ENCODE peak calls at places on chromosomes 1 and 21, in eight cellular contexts. P is psoas muscle; U is stimulated activated CD8-positive, alpha-beta memory T cell treated with anti-CD3 and anti-CD28 coated beads, Interleukin-4, amount 100 ng/mL, for 48 hours; Q is uterus; J is EL; T is GM12865; S is ACHN; X is NCI-H1092 treated with DMSO at 0.1 percent for 48 hours. V is an unnamed sample.
A peak's percentile ranks its signal among the peaks of the same experiment; 100 is the strongest.

GRCh38 chr1:31595836-31596736 is 19.8 kb downstream of the TINAGL1 start:
- DNase-seq in U (peak; percentile 10), P (no peak), J (no peak), T (no peak), S (no peak), Q (no peak), X (no peak), V (peak; percentile 23)

GRCh38 chr1:47693115-47693514 is 255.3 kb downstream of the FOXD2 start:
- DNase-seq in S (no peak), J (no peak), T (no peak), P (no peak), Q (no peak), U (no peak), X (no peak), V (no peak)

GRCh38 chr1:87927391-87928073 is 598.9 kb downstream of the LMO4 start:
- DNase-seq in X (no peak), P (no peak), Q (no peak), U (no peak), J (no peak), S (no peak), T (no peak), V (no peak)

GRCh38 chr1:39391741-39392679 is 99.4 kb upstream of the BMP8A start:
- DNase-seq in J (peak; percentile 92), X (no peak), S (peak; percentile 95), T (peak; percentile 47), U (no peak), P (no peak), Q (peak; percentile 37), V (peak; percentile 57)

GRCh38 chr21:28856588-28857250 is 136.0 kb downstream of the LTN1 start:
- DNase-seq in J (no peak), T (no peak), Q (peak; percentile 20), S (peak; percentile 16), P (no peak), U (no peak), X (no peak), V (no peak)

GRCh38 chr1:156551866-156552265 is 20.5 kb downstream of the IQGAP3 start:
- DNase-seq in S (peak; percentile 73), J (peak; percentile 32), T (no peak), X (no peak), Q (no peak), P (no peak), U (no peak), V (no peak)

GRCh38 chr1:205535096-205535495 is 30.6 kb downstream of the CDK18 start:
- DNase-seq in Q (no peak), T (no peak), S (no peak), U (no peak), P (peak; percentile 1), X (no peak), J (no peak), V (no peak)

GRCh38 chr1:147235822-147236221 is 6.7 kb upstream of the CHD1L start:
- DNase-seq in T (no peak), S (no peak), P (no peak), X (no peak), Q (no peak), J (no peak), U (no peak), V (no peak)

GRCh38 chr1:84907095-84907827 is 14.3 kb upstream of the LPAR3 start:
- DNase-seq in U (no peak), S (peak; percentile 21), X (no peak), J (peak; percentile 80), P (no peak), T (no peak), Q (no peak), V (no peak)

GRCh38 chr1:64967381-64967780 is 1.0 kb upstream of the JAK1 start:
- DNase-seq in T (peak; percentile 23), J (no peak), U (no peak), S (peak; percentile 34), Q (no peak), P (no peak), X (no peak), V (no peak)

GRCh38 chr1:64921761-64922160 is 44.6 kb downstream of the JAK1 start:
- DNase-seq in T (no peak), U (no peak), S (no peak), J (no peak), Q (no peak), P (no peak), X (no peak), V (no peak)

GRCh38 chr1:116286541-116286971 is 86.5 kb upstream of the ATP1A1 start:
- DNase-seq in J (peak; percentile 89), P (no peak), X (no peak), T (peak; percentile 23), Q (no peak), U (no peak), S (no peak), V (peak; percentile 15)

GRCh38 chr1:226633541-226634155 is 85.1 kb downstream of the STUM start:
- DNase-seq in S (no peak), P (no peak), J (no peak), X (no peak), U (peak; percentile 32), T (no peak), Q (no peak), V (no peak)

V was measured in retina.